ENCODE peak calls at places on chromosome X, in eight cellular contexts. O is AG09309, E is tibial nerve, V is BJ, S is psoas muscle, N is astrocyte of the spinal cord, R is heart left ventricle, U is right lobe of liver. D is an unnamed sample.

GRCh38 chrX:52271212-52271611 is 86.5 kb downstream of the MAGED4 start:
- DNase-seq in S (no peak), N (no peak), V (no peak), R (no peak), O (no peak), U (no peak), E (no peak), D (peak)

GRCh38 chrX:114584434-114584943 is 603 bp downstream of the HTR2C start:
- DNase-seq in R (no peak), U (no peak), N (no peak), V (no peak), E (no peak), S (no peak), O (no peak), D (no peak)

GRCh38 chrX:69021095-69021494 is 144.2 kb downstream of the PJA1 start:
- DNase-seq in N (no peak), S (no peak), O (no peak), U (no peak), E (no peak), R (no peak), V (no peak), D (no peak)

GRCh38 chrX:154775611-154776349 is 13.1 kb downstream of the DKC1 start:
- DNase-seq in V (no peak), N (no peak), R (peak), S (no peak), O (no peak), U (no peak), E (no peak), D (peak)

GRCh38 chrX:85111347-85111746 is 107.7 kb downstream of the APOOL start:
- DNase-seq in V (no peak), S (no peak), E (peak), R (no peak), O (no peak), N (peak), U (no peak), D (no peak)

GRCh38 chrX:120309873-120310730 is 1.2 kb downstream of the TMEM255A start:
- DNase-seq in S (no peak), R (peak), O (no peak), U (no peak), E (no peak), N (no peak), V (no peak), D (no peak)

GRCh38 chrX:27890611-27891010 is 82.8 kb downstream of the MAGEB10 start:
- DNase-seq in E (no peak), S (no peak), V (no peak), R (no peak), O (no peak), N (peak), U (no peak), D (peak)

GRCh38 chrX:25131055-25131454 is 115.3 kb upstream of the ARX start:
- DNase-seq in O (no peak), N (no peak), V (no peak), E (no peak), U (no peak), R (no peak), S (no peak), D (no peak)

GRCh38 chrX:39337461-39337860 is 536.2 kb downstream of the MID1IP1 start:
- DNase-seq in V (no peak), U (no peak), S (no peak), R (no peak), N (no peak), E (no peak), O (no peak), D (no peak)

GRCh38 chrX:86171366-86171765 is 23.1 kb downstream of the DACH2 start:
- DNase-seq in R (no peak), U (no peak), N (peak), S (no peak), E (no peak), O (peak), V (no peak), D (no peak)

GRCh38 chrX:109934434-109934833 is 68.5 kb upstream of the TMEM164 start:
- DNase-seq in S (no peak), U (no peak), R (no peak), E (no peak), O (no peak), N (peak), V (peak), D (no peak)

GRCh38 chrX:109931677-109932076 is 71.2 kb upstream of the TMEM164 start:
- DNase-seq in U (no peak), V (no peak), S (no peak), N (no peak), E (no peak), R (no peak), O (no peak), D (no peak)

GRCh38 chrX:109936114-109936513 is 66.8 kb upstream of the TMEM164 start:
- DNase-seq in S (no peak), U (no peak), V (no peak), N (peak), R (no peak), O (peak), E (no peak), D (no peak)

GRCh38 chrX:109936598-109936997 is 66.3 kb upstream of the TMEM164 start:
- DNase-seq in O (no peak), E (no peak), S (no peak), R (no peak), U (no peak), V (no peak), N (no peak), D (no peak)

DNA sequence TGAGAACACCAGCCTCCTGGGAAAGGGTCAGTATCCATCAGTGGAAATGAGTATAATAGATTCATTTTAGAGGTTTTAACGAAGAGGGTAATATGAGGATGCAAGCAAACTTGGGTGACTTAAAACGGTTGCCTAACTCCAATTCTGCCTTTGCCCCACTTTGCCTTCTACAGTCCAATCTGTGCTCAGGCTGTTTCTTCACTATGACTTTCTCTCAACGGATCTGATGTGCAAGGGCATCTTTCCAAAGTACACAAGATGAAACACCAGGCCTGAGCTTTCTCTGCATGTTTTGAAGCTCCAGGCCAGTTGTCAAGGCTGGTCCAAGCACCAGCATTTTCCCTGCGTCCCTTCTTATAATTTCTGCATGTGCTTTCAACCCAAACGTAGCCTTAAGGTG is 68.0 kb upstream of the TMEM164 start:
- DNase-seq in O (no peak), R (no peak), S (no peak), N (peak), U (no peak), E (no peak), V (no peak), D (no peak)
- H3K4me3 ChIP-seq in O (no peak), R (no peak), S (no peak), N (no peak), U (no peak), E (no peak), V (no peak), D (no peak)

GRCh38 chrX:21166302-21166982 is 207.8 kb upstream of the CNKSR2 start:
- DNase-seq in R (no peak), U (no peak), N (peak), E (no peak), S (no peak), V (no peak), O (no peak), D (peak)

GRCh38 chrX:21168401-21169160 is 205.6 kb upstream of the CNKSR2 start:
- DNase-seq in S (no peak), N (no peak), U (no peak), E (no peak), R (no peak), O (no peak), V (no peak), D (no peak)

DNA sequence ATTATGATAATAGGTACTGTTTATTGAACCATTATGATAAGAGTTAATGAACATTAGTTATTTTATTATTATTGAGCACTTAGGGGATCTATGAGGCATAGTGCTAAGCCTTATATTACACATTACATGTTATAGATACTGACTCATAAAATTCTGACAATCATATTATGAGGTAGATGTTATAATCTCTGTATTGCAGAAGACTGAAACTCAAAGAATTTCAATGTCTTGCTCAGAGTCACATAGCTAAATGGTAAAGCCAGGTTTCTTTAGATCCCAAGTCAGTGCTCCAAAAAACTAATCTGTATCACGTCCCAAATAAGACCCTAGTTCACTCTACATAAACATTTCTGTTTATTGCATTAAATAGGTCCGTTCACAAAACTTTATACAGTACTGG is 207.2 kb upstream of the CNKSR2 start:
- DNase-seq in V (no peak), U (no peak), S (no peak), E (no peak), N (no peak), O (no peak), R (no peak), D (no peak)
- H3K4me3 ChIP-seq in V (no peak), U (no peak), S (no peak), E (no peak), N (no peak), O (no peak), R (no peak), D (no peak)

DNA sequence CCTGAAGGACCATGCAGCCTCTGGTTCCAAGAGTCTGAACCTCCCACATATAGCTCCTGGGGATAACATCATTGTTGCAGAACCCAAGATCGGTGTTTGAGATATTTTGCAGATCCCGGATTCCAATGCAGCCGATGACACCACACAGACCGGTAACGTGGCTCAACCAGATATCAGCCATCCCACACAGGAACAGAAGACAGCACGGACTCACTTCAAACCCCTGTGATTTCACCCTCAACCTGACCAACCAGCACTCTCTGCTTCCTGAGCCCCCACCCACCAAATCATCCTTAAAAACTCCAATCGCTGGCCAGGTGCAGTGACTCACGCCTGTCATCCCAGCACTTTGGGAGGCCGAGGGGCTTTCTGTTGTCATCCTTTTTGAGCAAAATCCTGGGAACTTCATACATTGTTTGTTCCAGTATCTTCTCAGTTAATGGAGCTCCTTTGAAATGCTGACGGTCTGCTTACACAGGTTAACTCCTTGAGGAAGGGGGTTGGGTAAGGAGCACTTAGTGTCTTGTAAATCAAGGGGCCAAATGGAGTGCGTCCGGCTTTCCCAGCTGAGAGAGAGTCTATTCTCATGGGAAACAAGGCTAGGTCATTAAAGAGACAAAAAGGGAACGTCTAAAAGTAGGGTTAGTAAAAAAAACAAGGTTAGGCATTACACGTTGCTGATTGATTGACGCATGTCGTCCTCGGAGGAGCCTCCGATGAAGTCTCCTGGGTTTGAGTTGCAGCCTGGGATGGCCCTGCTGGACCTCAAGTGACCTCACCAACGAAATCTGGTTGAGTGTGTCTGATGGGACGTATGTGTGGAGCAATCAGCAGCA is 230.4 kb downstream of the CRLF2 start:
- DNase-seq in U (no peak), E (no peak), R (no peak), N (no peak), V (no peak), S (no peak), O (no peak), D (no peak)
- H3K4me3 ChIP-seq in U (no peak), E (no peak), R (no peak), N (no peak), V (no peak), S (no peak), O (no peak), D (no peak)

DNA sequence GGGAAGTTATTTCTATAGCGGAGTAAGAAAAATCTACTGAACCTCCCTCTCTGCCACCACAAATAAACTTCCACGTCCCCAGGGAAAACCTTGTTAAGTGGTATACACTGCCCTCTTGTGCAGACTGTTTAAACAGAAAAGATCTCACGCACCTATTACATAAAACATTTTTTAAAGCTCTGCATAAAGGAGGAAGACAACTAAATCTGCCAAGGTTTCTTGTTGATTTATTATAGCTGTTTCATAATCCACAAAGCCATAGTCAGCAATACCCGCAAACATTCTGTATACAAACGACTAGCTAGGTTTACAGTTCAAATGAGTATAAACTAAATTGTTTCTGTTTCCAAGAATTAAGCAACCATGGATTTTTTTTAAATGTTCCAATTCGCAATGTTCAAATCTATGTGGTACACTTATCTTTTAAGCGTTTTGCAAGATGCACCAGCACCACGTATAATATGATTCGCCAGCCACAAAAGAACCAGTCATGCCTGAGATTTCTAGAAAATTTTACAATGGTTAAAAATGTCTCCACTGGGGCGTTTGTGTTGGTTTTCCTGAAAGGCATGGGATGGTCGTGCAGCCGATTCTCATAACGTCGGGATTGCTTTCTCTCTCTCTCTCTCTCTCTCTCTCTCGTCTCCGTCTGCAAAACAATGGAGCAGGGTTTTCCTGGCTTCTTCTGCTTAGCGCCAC is 164.6 kb downstream of the PRKX start:
- DNase-seq in E (peak), V (no peak), S (no peak), O (peak), U (no peak), N (peak), R (peak), D (no peak)
- H3K4me3 ChIP-seq in E (no peak), V (peak), S (peak), O (peak), U (no peak), N (peak), R (peak), D (peak)

GRCh38 chrX:145484740-145485139 is 237.4 kb downstream of the SPANXN1 start:
- DNase-seq in S (no peak), E (no peak), O (no peak), R (no peak), N (no peak), U (no peak), V (no peak), D (no peak)
- H3K4me3 ChIP-seq in S (no peak), E (no peak), O (no peak), R (no peak), N (no peak), U (no peak), V (no peak), D (no peak)

GRCh38 chrX:13574600-13574999 is 5.2 kb downstream of the EGFL6 start:
- DNase-seq in E (no peak), U (no peak), R (no peak), O (no peak), S (no peak), V (no peak), N (no peak), D (no peak)

GRCh38 chrX:13569479-13570244 is at the start of gene EGFL6:
- DNase-seq in S (no peak), O (no peak), U (peak), R (peak), E (no peak), N (no peak), V (no peak), D (no peak)

GRCh38 chrX:13571136-13571535 is 1.7 kb downstream of the EGFL6 start:
- DNase-seq in E (no peak), N (no peak), S (no peak), U (no peak), R (no peak), V (no peak), O (no peak), D (no peak)

GRCh38 chrX:13570245-13570573 is 808 bp downstream of the EGFL6 start:
- DNase-seq in O (no peak), N (no peak), U (no peak), S (no peak), E (no peak), V (no peak), R (no peak), D (no peak)
- H3K4me3 ChIP-seq in O (no peak), N (no peak), U (no peak), S (no peak), E (no peak), V (no peak), R (no peak), D (no peak)

GRCh38 chrX:130885508-130885907 is 17.5 kb downstream of the ENOX2 start:
- DNase-seq in N (no peak), O (no peak), R (no peak), S (no peak), V (no peak), E (no peak), U (no peak), D (no peak)
- H3K4me3 ChIP-seq in N (no peak), O (no peak), R (no peak), S (no peak), V (no peak), E (no peak), U (no peak), D (no peak)

D was measured in epithelial cell of proximal tubule.